ENCODE peak calls at places on chromosomes 7 and 10, in five cellular contexts. X, I, Z, O and R are unnamed samples.

GRCh38 chr10:75042292-75042974 is 69.0 kb upstream of the SAMD8 start:
- DNase-seq in X (no peak), I (no peak), Z (no peak), O (no peak), R (no peak)

GRCh38 chr7:48511021-48511579 is 339.8 kb downstream of the ABCA13 start:
- DNase-seq in X (no peak), I (no peak), O (peak; percentile 34), Z (no peak), R (no peak)

GRCh38 chr10:58773942-58774341 is 261.3 kb downstream of the BICC1 start:
- DNase-seq in I (no peak), Z (no peak), X (no peak), O (no peak), R (no peak)

GRCh38 chr10:60497364-60497763 is 107.7 kb upstream of the ANK3 start:
- DNase-seq in Z (no peak), I (no peak), X (no peak), O (peak; percentile 1), R (no peak)

GRCh38 chr7:380724-381210 is 90.8 kb downstream of the FOXL3 start:
- DNase-seq in O (peak; percentile 63), X (no peak), I (no peak), Z (peak; percentile 53), R (no peak)

GRCh38 chr7:37408241-37408884 is 40.3 kb downstream of the ELMO1 start:
- DNase-seq in O (no peak), X (no peak), I (no peak), Z (no peak), R (no peak)

GRCh38 chr7:75572396-75572795 is 80.3 kb downstream of the SPDYE5 start:
- DNase-seq in Z (peak; percentile 33), X (no peak), O (no peak), I (no peak), R (no peak)

GRCh38 chr10:94199565-94199964 is 163.2 kb downstream of the NOC3L start:
- DNase-seq in O (no peak), Z (no peak), I (no peak), X (no peak), R (no peak)

GRCh38 chr7:50667338-50667737 is 102.1 kb upstream of the DDC start:
- DNase-seq in Z (no peak), O (no peak), X (no peak), I (no peak), R (no peak)